ENCODE peak calls at places on chromosomes 7 and 10, in five cellular contexts. T is CD8-positive, alpha-beta T cell; W is bronchial epithelial cell; Y is lung; V is fibroblast of mammary gland. A is an unnamed sample.
A peak's percentile ranks its signal among the peaks of the same experiment; 100 is the strongest.

GRCh38 chr10:117497736-117498135 is 44.8 kb upstream of the EMX2 start:
- DNase-seq in T (no peak), W (no peak), Y (no peak), V (no peak), A (no peak)

GRCh38 chr7:95472521-95473160 is 13.1 kb upstream of the ASB4 start:
- DNase-seq in T (no peak), W (peak; percentile 33), Y (no peak), V (peak; percentile 55), A (peak; percentile 26)

GRCh38 chr10:86345296-86346168 is 21.1 kb downstream of the GRID1 start:
- DNase-seq in T (no peak), W (peak; percentile 35), Y (peak; percentile 80), V (no peak), A (peak; percentile 33)

GRCh38 chr7:151209588-151209987 is 700 bp downstream of the H2BK1 start:
- DNase-seq in T (no peak), W (no peak), Y (no peak), V (no peak), A (no peak)

GRCh38 chr10:72642318-72642717 is 16.4 kb upstream of the MICU1 start:
- DNase-seq in T (no peak), W (no peak), Y (no peak), V (no peak), A (no peak)

GRCh38 chr10:45640941-45641340 is 31.6 kb downstream of the ZFAND4 start:
- DNase-seq in T (no peak), W (no peak), Y (no peak), V (no peak), A (no peak)

GRCh38 chr10:21705142-21705827 is 171.3 kb downstream of the MLLT10 start:
- DNase-seq in T (no peak), W (no peak), Y (no peak), V (no peak), A (no peak)

GRCh38 chr7:127922661-127923060 is 108.6 kb downstream of the LRRC4 start:
- DNase-seq in T (no peak), W (no peak), Y (no peak), V (peak; percentile 66), A (peak; percentile 44)

GRCh38 chr10:132861884-132862461 is 76.0 kb upstream of the NKX6-2 start:
- DNase-seq in T (no peak), W (no peak), Y (no peak), V (no peak), A (no peak)

GRCh38 chr10:17101257-17101909 is 28.2 kb downstream of the CUBN start:
- DNase-seq in T (no peak), W (no peak), Y (no peak), V (no peak), A (no peak)

GRCh38 chr10:32376780-32377179 is 29.8 kb upstream of the EPC1 start:
- DNase-seq in T (no peak), W (no peak), Y (no peak), V (no peak), A (no peak)

GRCh38 chr10:78849115-78849514 is 219.7 kb upstream of the ZMIZ1 start:
- DNase-seq in T (no peak), W (no peak), Y (no peak), V (no peak), A (no peak)

GRCh38 chr10:34403512-34403911 is 411.6 kb downstream of the PARD3 start:
- DNase-seq in T (no peak), W (no peak), Y (no peak), V (peak; percentile 73), A (peak; percentile 59)

DNA sequence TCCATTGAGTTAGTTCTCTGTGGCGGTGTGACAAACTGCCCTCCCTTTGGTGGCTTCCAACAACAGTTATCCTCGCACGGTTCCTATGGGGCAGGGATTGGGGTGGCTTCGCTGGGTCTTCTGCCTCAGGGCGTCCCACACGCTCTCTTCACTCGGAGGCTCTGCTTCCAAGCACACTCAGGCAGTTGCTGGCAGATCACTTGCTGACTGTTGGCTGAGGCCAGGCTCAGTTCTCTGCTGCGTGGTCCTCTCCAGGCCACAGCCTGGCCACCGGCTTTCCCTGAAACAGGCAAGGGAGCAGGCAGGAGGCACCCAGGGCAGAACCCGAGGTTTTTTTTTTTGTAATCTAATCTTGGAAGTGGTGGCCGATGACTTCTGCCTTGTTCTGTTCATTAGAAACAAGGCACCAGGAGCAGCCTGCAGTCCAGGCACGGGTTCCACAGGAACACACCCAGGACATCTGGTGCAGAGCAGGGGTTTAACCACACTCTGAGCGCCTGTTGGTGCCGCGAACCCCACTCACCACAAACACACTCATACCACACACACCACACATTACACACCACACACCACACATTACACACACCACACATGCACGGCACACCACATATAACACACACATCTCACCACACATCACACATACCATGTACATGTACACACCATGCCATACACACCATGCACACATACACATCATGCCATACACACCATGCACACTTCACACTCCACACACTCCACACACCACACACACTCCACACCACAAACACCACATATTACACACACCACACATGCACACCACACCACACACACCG is 112.2 kb downstream of the PTPN20 start:
- DNase-seq in T (no peak), W (no peak), Y (peak; percentile 22), V (no peak), A (peak; percentile 47)
- TF ChIP-seq CTCF in T (no peak), W (no peak), Y (no peak), V (no peak), A (no peak)

GRCh38 chr10:122112021-122112616 is 123.2 kb downstream of the TACC2 start:
- DNase-seq in T (no peak), W (peak; percentile 48), Y (no peak), V (peak; percentile 62), A (peak; percentile 53)
- H3K4me3 ChIP-seq in T (no peak overlapping the region), W (peak overlapping the region; percentile 85), Y (peak overlapping the region; percentile 11), V (peak overlapping the region; percentile 42), A (peak overlapping the region; percentile 58)

GRCh38 chr7:1367501-1367900 is 91.8 kb downstream of the MICALL2 start:
- DNase-seq in T (no peak), W (no peak), Y (no peak), V (no peak), A (no peak)

GRCh38 chr7:1370738-1371137 is 88.5 kb downstream of the MICALL2 start:
- DNase-seq in T (no peak), W (no peak), Y (no peak), V (no peak), A (no peak)

GRCh38 chr7:1369856-1370657 is 89.2 kb downstream of the MICALL2 start:
- DNase-seq in T (no peak), W (no peak), Y (no peak), V (no peak), A (no peak)

GRCh38 chr7:1368150-1368681 is 91.1 kb downstream of the MICALL2 start:
- DNase-seq in T (no peak), W (no peak), Y (no peak), V (no peak), A (no peak)

DNA sequence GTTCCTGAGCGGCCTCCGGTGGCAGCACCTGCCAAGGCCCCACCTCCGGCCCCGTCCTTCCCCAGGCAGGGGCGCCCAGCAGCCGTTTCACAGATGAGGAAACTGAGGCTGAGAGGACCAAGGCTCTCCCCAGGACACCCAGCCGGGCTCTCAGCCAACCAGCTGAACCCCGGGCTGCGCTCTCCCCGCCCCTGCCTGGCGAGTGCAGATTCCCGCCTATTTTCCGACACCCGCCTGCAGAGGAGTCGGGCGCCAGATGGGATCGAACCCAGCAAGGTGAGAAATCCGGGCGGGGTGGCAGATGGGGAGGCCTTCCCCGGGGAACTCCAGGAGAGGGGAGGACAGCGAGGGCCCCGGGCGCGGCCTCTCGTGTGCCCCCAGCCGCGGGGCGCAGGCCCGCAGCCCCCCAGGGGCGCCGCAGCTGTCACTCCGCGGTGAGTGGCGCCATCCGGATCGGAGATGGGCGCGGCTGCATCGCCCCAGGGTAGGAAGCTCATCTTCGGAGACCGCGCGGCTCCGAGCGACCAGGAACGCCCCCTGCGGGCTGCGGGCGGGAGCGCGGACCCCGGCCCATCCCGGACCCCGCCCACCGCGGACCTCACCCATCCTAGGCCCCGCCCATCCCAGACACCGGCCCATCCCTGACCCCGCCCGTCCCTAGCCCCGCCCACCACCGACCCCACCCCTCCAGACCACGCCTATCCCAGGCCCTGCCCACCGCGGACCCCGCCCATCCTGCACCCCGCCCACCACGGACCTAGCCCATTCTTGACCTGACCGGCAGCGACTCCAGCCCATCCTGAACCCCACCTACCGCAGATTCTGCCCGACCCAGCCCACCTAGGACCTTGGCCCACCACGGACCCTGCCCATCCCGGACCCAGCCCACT is 90.3 kb downstream of the MICALL2 start:
- DNase-seq in T (no peak), W (no peak), Y (no peak), V (no peak), A (no peak)
- TF ChIP-seq CTCF in T (no peak), W (peak; percentile 12), Y (no peak), V (no peak), A (no peak)

GRCh38 chr7:17298102-17298839 is at the start of gene AHR:
- DNase-seq in T (peak; percentile 74), W (peak; percentile 83), Y (peak; percentile 94), V (peak; percentile 92), A (peak; percentile 97)
- H3K4me3 ChIP-seq in T (peak within 1 kb of the TSS; percentile 50), W (peak within 1 kb of the TSS; percentile 97), Y (peak within 1 kb of the TSS; percentile 97), V (peak within 1 kb of the TSS; percentile 79), A (peak within 1 kb of the TSS; percentile 75)

GRCh38 chr10:43197834-43198681 is 59.8 kb downstream of the CSGALNACT2 start:
- DNase-seq in T (no peak), W (no peak), Y (peak; percentile 29), V (no peak), A (no peak)
- TF ChIP-seq CTCF in T (no peak), W (peak; percentile 42), Y (no peak), V (peak; percentile 47), A (peak; percentile 56)

GRCh38 chr10:93760490-93760889 is 2.8 kb downstream of the LGI1 start:
- DNase-seq in T (no peak), W (no peak), Y (no peak), V (no peak), A (no peak)
- H3K4me3 ChIP-seq in T (no peak overlapping the region), W (no peak overlapping the region), Y (no peak overlapping the region), V (no peak overlapping the region), A (no peak overlapping the region)

GRCh38 chr10:9766762-9767161 is 1250.9 kb upstream of the CELF2 start:
- DNase-seq in T (no peak), W (peak; percentile 2), Y (no peak), V (no peak), A (no peak)
- TF ChIP-seq CTCF in T (no peak), W (no peak), Y (no peak), V (peak; percentile 16), A (no peak)

DNA sequence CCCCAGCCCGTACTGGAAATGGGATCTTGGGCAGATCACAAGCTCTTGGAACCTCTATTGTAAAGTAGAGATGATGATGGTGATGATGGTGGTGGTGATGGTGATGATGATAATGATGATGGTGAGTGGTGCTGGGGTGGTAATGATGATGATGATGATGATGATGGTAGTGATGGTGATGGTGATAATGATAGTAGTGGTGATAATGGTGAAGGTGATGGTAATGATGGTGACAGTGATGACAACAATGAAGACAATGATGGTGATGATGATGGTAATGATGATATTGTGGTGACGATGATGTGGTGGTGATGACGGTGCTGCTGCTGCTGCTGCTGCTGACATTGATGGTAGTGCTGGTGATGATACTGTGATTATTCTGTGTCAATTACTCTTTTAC is 91.0 kb upstream of the AFAP1L2 start:
- DNase-seq in T (no peak), W (no peak), Y (no peak), V (no peak), A (no peak)
- H3K4me3 ChIP-seq in T (no peak overlapping the region), W (no peak overlapping the region), Y (no peak overlapping the region), V (no peak overlapping the region), A (no peak overlapping the region)

GRCh38 chr10:74738985-74739567 is 87.3 kb upstream of the KAT6B start:
- DNase-seq in T (no peak), W (peak; percentile 5), Y (no peak), V (peak; percentile 21), A (no peak)
- TF ChIP-seq CTCF in T (peak; percentile 33), W (peak; percentile 26), Y (no peak), V (peak; percentile 40), A (peak; percentile 32)